ENCODE peak calls at places on chromosomes 7 and 10, in five cellular contexts. One of them, this sample, is unnamed.

GRCh38 chr10:24209421-24209770 is 458 bp downstream of the KIAA1217 start:
- DNase-seq in heart right ventricle: no peak
- DNase-seq in fibroblast of villous mesenchyme: peak
- DNase-seq in choroid plexus epithelial cell: peak
- DNase-seq in HCT116: no peak
- DNase-seq in this sample: no peak

GRCh38 chr7:137626469-137627067 is 220.2 kb downstream of the DGKI start:
- DNase-seq in HCT116: peak
- DNase-seq in fibroblast of villous mesenchyme: peak
- DNase-seq in heart right ventricle: peak
- DNase-seq in choroid plexus epithelial cell: peak
- DNase-seq in this sample: peak

GRCh38 chr7:73941836-73942551 is 81.0 kb downstream of the TMEM270 start:
- DNase-seq in choroid plexus epithelial cell: no peak
- DNase-seq in HCT116: no peak
- DNase-seq in heart right ventricle: no peak
- DNase-seq in fibroblast of villous mesenchyme: no peak
- DNase-seq in this sample: no peak

GRCh38 chr10:18140149-18140956 is at the start of gene CACNB2:
- DNase-seq in HCT116: no peak
- DNase-seq in choroid plexus epithelial cell: peak
- DNase-seq in fibroblast of villous mesenchyme: peak
- DNase-seq in heart right ventricle: peak
- DNase-seq in this sample: no peak

GRCh38 chr7:43895847-43896415 is 10.5 kb downstream of the URGCP start:
- DNase-seq in heart right ventricle: no peak
- DNase-seq in fibroblast of villous mesenchyme: no peak
- DNase-seq in HCT116: no peak
- DNase-seq in choroid plexus epithelial cell: no peak
- DNase-seq in this sample: no peak

GRCh38 chr7:8751557-8752231 is 318.3 kb downstream of the NXPH1 start:
- DNase-seq in choroid plexus epithelial cell: no peak
- DNase-seq in heart right ventricle: no peak
- DNase-seq in fibroblast of villous mesenchyme: no peak
- DNase-seq in HCT116: no peak
- DNase-seq in this sample: no peak

GRCh38 chr7:6162650-6163366 is 109.6 kb downstream of the CYTH3 start:
- DNase-seq in HCT116: no peak
- DNase-seq in choroid plexus epithelial cell: no peak
- DNase-seq in heart right ventricle: no peak
- DNase-seq in fibroblast of villous mesenchyme: no peak
- DNase-seq in this sample: no peak

GRCh38 chr10:16011548-16011947 is 151.2 kb upstream of the MINDY3 start:
- DNase-seq in fibroblast of villous mesenchyme: no peak
- DNase-seq in heart right ventricle: no peak
- DNase-seq in choroid plexus epithelial cell: peak
- DNase-seq in HCT116: no peak
- DNase-seq in this sample: no peak

GRCh38 chr10:127577376-127577775 is 28.3 kb downstream of the NPS start:
- DNase-seq in fibroblast of villous mesenchyme: peak
- DNase-seq in choroid plexus epithelial cell: peak
- DNase-seq in HCT116: no peak
- DNase-seq in heart right ventricle: no peak
- DNase-seq in this sample: no peak

GRCh38 chr7:82726038-82726800 is 282.6 kb upstream of the CACNA2D1 start:
- DNase-seq in HCT116: no peak
- DNase-seq in heart right ventricle: no peak
- DNase-seq in choroid plexus epithelial cell: no peak
- DNase-seq in fibroblast of villous mesenchyme: no peak
- DNase-seq in this sample: no peak

GRCh38 chr10:3813986-3814831 is 29.2 kb upstream of the KLF6 start:
- DNase-seq in HCT116: no peak
- DNase-seq in fibroblast of villous mesenchyme: no peak
- DNase-seq in heart right ventricle: no peak
- DNase-seq in choroid plexus epithelial cell: peak
- DNase-seq in this sample: no peak

GRCh38 chr10:104045151-104046089 is 40.3 kb downstream of the COL17A1 start:
- DNase-seq in choroid plexus epithelial cell: peak
- DNase-seq in HCT116: peak
- DNase-seq in heart right ventricle: peak
- DNase-seq in fibroblast of villous mesenchyme: peak
- DNase-seq in this sample: no peak

GRCh38 chr10:48399056-48399541 is 92.6 kb downstream of the MAPK8 start:
- DNase-seq in heart right ventricle: no peak
- DNase-seq in choroid plexus epithelial cell: no peak
- DNase-seq in fibroblast of villous mesenchyme: no peak
- DNase-seq in HCT116: no peak
- DNase-seq in this sample: no peak

GRCh38 chr10:123687758-123688157 is 21.6 kb downstream of the GPR26 start:
- DNase-seq in fibroblast of villous mesenchyme: no peak
- DNase-seq in HCT116: no peak
- DNase-seq in choroid plexus epithelial cell: no peak
- DNase-seq in heart right ventricle: no peak
- DNase-seq in this sample: no peak

GRCh38 chr10:131775444-131775832 is 125.4 kb upstream of the PPP2R2D start:
- DNase-seq in fibroblast of villous mesenchyme: no peak
- DNase-seq in choroid plexus epithelial cell: no peak
- DNase-seq in HCT116: no peak
- DNase-seq in heart right ventricle: no peak
- DNase-seq in this sample: no peak

GRCh38 chr7:34083440-34083839 is 178.1 kb downstream of the BMPER start:
- DNase-seq in choroid plexus epithelial cell: peak
- DNase-seq in HCT116: no peak
- DNase-seq in fibroblast of villous mesenchyme: no peak
- DNase-seq in heart right ventricle: no peak
- DNase-seq in this sample: no peak

GRCh38 chr10:785539-786214 is 96.2 kb upstream of the DIP2C start:
- DNase-seq in choroid plexus epithelial cell: no peak
- DNase-seq in heart right ventricle: no peak
- DNase-seq in HCT116: no peak
- DNase-seq in fibroblast of villous mesenchyme: no peak
- DNase-seq in this sample: no peak

GRCh38 chr7:44736896-44737295 is 11.8 kb upstream of the ZMIZ2 start:
- DNase-seq in heart right ventricle: no peak
- DNase-seq in choroid plexus epithelial cell: no peak
- DNase-seq in fibroblast of villous mesenchyme: no peak
- DNase-seq in HCT116: no peak
- DNase-seq in this sample: no peak

DNA sequence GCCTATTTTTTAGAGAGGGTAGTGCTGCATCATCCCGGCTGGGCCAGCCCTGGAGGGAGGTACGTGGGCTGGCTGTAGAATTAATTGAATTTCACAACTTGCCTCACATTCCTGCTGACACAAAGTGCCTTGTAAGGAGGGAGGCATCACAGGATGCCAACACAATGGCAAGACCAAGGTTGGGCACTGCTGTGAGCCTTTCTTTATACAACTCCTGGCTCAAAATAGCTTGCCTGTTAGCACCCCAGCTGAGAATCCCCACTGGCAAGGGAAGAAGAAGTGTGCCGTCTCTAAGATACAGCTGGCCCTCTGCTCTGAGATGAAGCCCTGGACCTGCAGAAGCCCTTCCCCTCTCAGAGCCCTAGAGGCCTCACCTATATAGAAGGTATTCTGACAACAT is 873.9 kb downstream of the GRID1 start:
- DNase-seq in fibroblast of villous mesenchyme: no peak
- DNase-seq in choroid plexus epithelial cell: no peak
- DNase-seq in heart right ventricle: no peak
- DNase-seq in HCT116: no peak
- DNase-seq in this sample: no peak
- H3K4me3 ChIP-seq in fibroblast of villous mesenchyme: no peak
- H3K4me3 ChIP-seq in choroid plexus epithelial cell: no peak
- H3K4me3 ChIP-seq in heart right ventricle: no peak
- H3K4me3 ChIP-seq in HCT116: no peak
- H3K4me3 ChIP-seq in this sample: no peak

GRCh38 chr7:122258971-122259370 is 45.6 kb downstream of the FEZF1 start:
- DNase-seq in HCT116: no peak
- DNase-seq in choroid plexus epithelial cell: no peak
- DNase-seq in heart right ventricle: no peak
- DNase-seq in fibroblast of villous mesenchyme: no peak
- DNase-seq in this sample: no peak

GRCh38 chr7:122257056-122257455 is 47.5 kb downstream of the FEZF1 start:
- DNase-seq in fibroblast of villous mesenchyme: no peak
- DNase-seq in HCT116: no peak
- DNase-seq in heart right ventricle: no peak
- DNase-seq in choroid plexus epithelial cell: no peak
- DNase-seq in this sample: no peak

GRCh38 chr7:122260336-122260735 is 44.2 kb downstream of the FEZF1 start:
- DNase-seq in heart right ventricle: no peak
- DNase-seq in fibroblast of villous mesenchyme: no peak
- DNase-seq in choroid plexus epithelial cell: no peak
- DNase-seq in HCT116: no peak
- DNase-seq in this sample: no peak

GRCh38 chr7:122262246-122262645 is 42.3 kb downstream of the FEZF1 start:
- DNase-seq in fibroblast of villous mesenchyme: no peak
- DNase-seq in HCT116: no peak
- DNase-seq in heart right ventricle: no peak
- DNase-seq in choroid plexus epithelial cell: no peak
- DNase-seq in this sample: no peak

DNA sequence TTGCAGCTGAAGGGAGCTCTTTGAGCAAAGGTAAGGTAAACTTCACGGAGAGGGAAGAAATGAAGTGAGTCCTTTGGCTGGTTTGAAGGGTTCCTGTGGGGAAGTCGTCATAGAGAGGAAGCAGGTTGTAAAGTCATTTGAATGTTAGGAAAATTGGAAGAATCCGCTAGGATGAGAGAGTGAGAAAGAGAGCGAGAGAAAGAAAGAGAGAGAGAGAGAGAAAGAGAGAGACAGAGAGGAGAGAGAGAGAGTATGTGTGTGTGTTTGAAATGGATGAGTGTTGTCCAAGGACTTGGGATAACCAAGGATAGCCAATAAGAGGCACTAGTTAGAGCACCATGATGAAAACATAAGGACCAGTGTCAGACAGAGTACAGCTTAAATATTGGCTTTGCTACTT is 43.1 kb downstream of the FEZF1 start:
- DNase-seq in HCT116: no peak
- DNase-seq in choroid plexus epithelial cell: no peak
- DNase-seq in fibroblast of villous mesenchyme: no peak
- DNase-seq in heart right ventricle: no peak
- DNase-seq in this sample: no peak
- H3K4me3 ChIP-seq in HCT116: no peak
- H3K4me3 ChIP-seq in choroid plexus epithelial cell: no peak
- H3K4me3 ChIP-seq in fibroblast of villous mesenchyme: no peak
- H3K4me3 ChIP-seq in heart right ventricle: no peak
- H3K4me3 ChIP-seq in this sample: no peak

GRCh38 chr7:94396044-94396443 is 1.3 kb downstream of the COL1A2 start:
- DNase-seq in HCT116: no peak
- DNase-seq in heart right ventricle: peak
- DNase-seq in fibroblast of villous mesenchyme: peak
- DNase-seq in choroid plexus epithelial cell: peak
- DNase-seq in this sample: no peak
- H3K4me3 ChIP-seq in HCT116: no peak
- H3K4me3 ChIP-seq in heart right ventricle: peak
- H3K4me3 ChIP-seq in fibroblast of villous mesenchyme: peak
- H3K4me3 ChIP-seq in choroid plexus epithelial cell: peak
- H3K4me3 ChIP-seq in this sample: no peak

DNA sequence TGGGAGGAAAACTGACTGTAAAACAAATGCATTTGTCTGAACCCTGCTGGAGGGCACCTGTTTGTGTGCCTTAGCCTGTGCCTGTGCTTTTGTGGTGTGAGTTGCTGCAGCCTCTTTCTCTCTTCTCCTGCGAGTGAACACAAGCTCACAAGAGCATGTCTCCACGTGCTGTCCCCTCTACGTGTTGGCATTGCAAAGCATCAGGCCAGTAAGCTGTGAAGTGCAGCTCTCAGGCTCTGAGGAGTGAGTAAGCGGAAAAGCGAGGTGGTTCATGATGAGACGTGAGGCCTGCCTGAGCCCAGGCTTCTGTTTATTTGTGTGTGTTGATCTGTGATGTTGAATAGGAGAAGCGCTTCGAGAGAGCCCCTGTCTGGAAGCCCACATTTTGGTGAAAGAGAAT is 85.6 kb upstream of the PDCD4 start:
- DNase-seq in choroid plexus epithelial cell: no peak
- DNase-seq in fibroblast of villous mesenchyme: no peak
- DNase-seq in HCT116: no peak
- DNase-seq in heart right ventricle: no peak
- DNase-seq in this sample: no peak
- H3K4me3 ChIP-seq in choroid plexus epithelial cell: no peak
- H3K4me3 ChIP-seq in fibroblast of villous mesenchyme: no peak
- H3K4me3 ChIP-seq in HCT116: no peak
- H3K4me3 ChIP-seq in heart right ventricle: no peak
- H3K4me3 ChIP-seq in this sample: no peak

DNA sequence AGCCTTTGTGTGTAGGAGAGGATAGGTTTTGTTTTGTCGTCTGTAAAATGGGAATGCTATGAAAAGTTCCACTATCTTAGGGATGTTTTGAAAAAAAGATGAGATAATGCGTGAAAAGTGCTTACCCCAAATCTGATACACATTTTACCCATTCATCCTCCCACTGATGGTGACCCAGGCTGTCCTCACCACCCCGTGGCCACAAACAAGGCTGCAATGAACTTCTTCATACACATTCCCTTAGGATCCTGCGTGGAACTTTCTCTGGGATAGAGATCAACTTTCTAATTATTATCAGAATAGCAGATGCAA is 399 bp upstream of the OGDHL start:
- DNase-seq in choroid plexus epithelial cell: no peak
- DNase-seq in fibroblast of villous mesenchyme: no peak
- DNase-seq in HCT116: no peak
- DNase-seq in heart right ventricle: no peak
- DNase-seq in this sample: no peak
- H3K4me3 ChIP-seq in choroid plexus epithelial cell: peak
- H3K4me3 ChIP-seq in fibroblast of villous mesenchyme: no peak
- H3K4me3 ChIP-seq in HCT116: no peak
- H3K4me3 ChIP-seq in heart right ventricle: no peak
- H3K4me3 ChIP-seq in this sample: no peak

DNA sequence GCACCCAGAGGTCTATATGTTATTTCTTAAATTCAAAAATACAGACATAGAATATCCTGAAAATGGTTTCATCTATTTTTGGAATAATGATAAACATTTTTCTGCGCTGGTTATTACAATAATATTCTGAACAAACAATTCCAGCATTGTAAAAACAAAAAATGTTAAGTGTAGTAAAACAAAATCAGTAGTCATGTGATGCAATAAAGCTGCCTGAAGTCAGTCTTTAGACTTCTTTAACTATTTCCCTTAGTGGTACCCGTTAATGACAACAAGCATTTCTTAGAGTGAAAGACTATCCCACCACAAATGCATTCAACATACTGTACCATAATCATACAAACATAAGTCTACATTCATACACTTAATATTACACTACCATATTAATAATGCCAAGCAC is 1.6 kb downstream of the SKAP2 start:
- DNase-seq in heart right ventricle: no peak
- DNase-seq in fibroblast of villous mesenchyme: no peak
- DNase-seq in choroid plexus epithelial cell: no peak
- DNase-seq in HCT116: no peak
- DNase-seq in this sample: no peak
- H3K4me3 ChIP-seq in heart right ventricle: no peak
- H3K4me3 ChIP-seq in fibroblast of villous mesenchyme: no peak
- H3K4me3 ChIP-seq in choroid plexus epithelial cell: no peak
- H3K4me3 ChIP-seq in HCT116: no peak
- H3K4me3 ChIP-seq in this sample: no peak

GRCh38 chr10:112811741-112812551 is 138.1 kb upstream of the TCF7L2 start:
- DNase-seq in HCT116: peak
- DNase-seq in heart right ventricle: no peak
- DNase-seq in fibroblast of villous mesenchyme: peak
- DNase-seq in choroid plexus epithelial cell: peak
- DNase-seq in this sample: no peak
- H3K4me3 ChIP-seq in HCT116: peak
- H3K4me3 ChIP-seq in heart right ventricle: no peak
- H3K4me3 ChIP-seq in fibroblast of villous mesenchyme: peak
- H3K4me3 ChIP-seq in choroid plexus epithelial cell: peak
- H3K4me3 ChIP-seq in this sample: no peak

GRCh38 chr10:95837368-95837776 is 70.4 kb upstream of the CC2D2B start:
- DNase-seq in choroid plexus epithelial cell: no peak
- DNase-seq in HCT116: no peak
- DNase-seq in heart right ventricle: no peak
- DNase-seq in fibroblast of villous mesenchyme: no peak
- DNase-seq in this sample: no peak
- H3K4me3 ChIP-seq in choroid plexus epithelial cell: no peak
- H3K4me3 ChIP-seq in HCT116: no peak
- H3K4me3 ChIP-seq in heart right ventricle: no peak
- H3K4me3 ChIP-seq in fibroblast of villous mesenchyme: no peak
- H3K4me3 ChIP-seq in this sample: no peak

This sample was measured in CD8-positive, alpha-beta T cell.